ENCODE peak calls at places on chromosome 11, in five cellular contexts. P is activated naive CD8-positive, alpha-beta T cell treated with anti-CD3 and anti-CD28 coated beads, Interleukin-2, amount 50 U/mL, for 24 hours; K is Calu3; V is PC-3; Y is activated naive CD4-positive, alpha-beta T cell treated with anti-CD3 and anti-CD28 coated beads, Interleukin-2, amount 50 U/mL, for 16 hours. T is an unnamed sample.

GRCh38 chr11:17473071-17473744 is 3.4 kb downstream of the ABCC8 start:
- DNase-seq in K (peak), V (peak), Y (no peak), P (no peak), T (no peak)

GRCh38 chr11:76551400-76551799 is 106.6 kb downstream of the EMSY start:
- DNase-seq in K (no peak), P (no peak), V (peak), Y (no peak), T (no peak)

GRCh38 chr11:130068546-130068985 is 1.1 kb upstream of the APLP2 start:
- DNase-seq in K (no peak), V (no peak), P (no peak), Y (no peak), T (no peak)

GRCh38 chr11:19792510-19792909 is 79.9 kb downstream of the NAV2 start:
- DNase-seq in P (no peak), K (no peak), Y (no peak), V (no peak), T (no peak)

GRCh38 chr11:10268746-10269487 is 25.1 kb downstream of the SBF2 start:
- DNase-seq in V (peak), P (no peak), Y (no peak), K (no peak), T (no peak)

GRCh38 chr11:69382131-69383128 is 88.5 kb downstream of the MYEOV start:
- DNase-seq in K (no peak), V (peak), P (no peak), Y (no peak), T (no peak)

GRCh38 chr11:133916790-133917440 is 39.9 kb downstream of the IGSF9B start:
- DNase-seq in V (no peak), P (no peak), Y (no peak), K (no peak), T (no peak)

GRCh38 chr11:108803781-108804180 is 138.9 kb downstream of the DDX10 start:
- DNase-seq in Y (no peak), K (no peak), P (no peak), V (no peak), T (no peak)

GRCh38 chr11:67562951-67563350 is 20.7 kb upstream of the GSTP1 start:
- DNase-seq in K (no peak), V (no peak), P (no peak), Y (no peak), T (no peak)

GRCh38 chr11:131217313-131218297 is 152.8 kb upstream of the NTM start:
- DNase-seq in K (no peak), V (peak), Y (no peak), P (no peak), T (no peak)

GRCh38 chr11:46273511-46274205 is 3.8 kb upstream of the CREB3L1 start:
- DNase-seq in K (peak), V (peak), P (no peak), Y (no peak), T (no peak)

GRCh38 chr11:62337682-62338181 is 484 bp downstream of the ASRGL1 start:
- DNase-seq in Y (no peak), P (peak), V (peak), K (peak), T (no peak)

GRCh38 chr11:91366186-91366585 is 858.4 kb upstream of the FAT3 start:
- DNase-seq in K (no peak), P (no peak), V (no peak), Y (no peak), T (no peak)

GRCh38 chr11:10329935-10330334 is 25.1 kb downstream of the ADM start:
- DNase-seq in K (no peak), P (no peak), V (peak), Y (no peak), T (no peak)

GRCh38 chr11:76469141-76469540 is 24.3 kb downstream of the EMSY start:
- DNase-seq in K (no peak), V (no peak), Y (no peak), P (no peak), T (no peak)

GRCh38 chr11:21949741-21950413 is 243.0 kb upstream of the ANO5 start:
- DNase-seq in Y (no peak), P (no peak), V (peak), K (no peak), T (no peak)

GRCh38 chr11:1792461-1792860 is 28.7 kb upstream of the CTSD start:
- DNase-seq in V (no peak), P (no peak), K (no peak), Y (no peak), T (no peak)

GRCh38 chr11:26720003-26720402 is 1.9 kb downstream of the SLC5A12 start:
- DNase-seq in P (no peak), V (no peak), K (no peak), Y (no peak), T (no peak)

GRCh38 chr11:118415739-118416068 is 14.3 kb downstream of the ATP5MG start:
- DNase-seq in K (peak), V (peak), P (no peak), Y (no peak), T (peak)

GRCh38 chr11:116376547-116376946 is 396.2 kb downstream of the BUD13 start:
- DNase-seq in Y (no peak), K (no peak), P (no peak), V (no peak), T (no peak)

GRCh38 chr11:128828350-128828749 is 38.7 kb downstream of the KCNJ1 start:
- DNase-seq in V (peak), Y (no peak), P (no peak), K (no peak), T (no peak)

GRCh38 chr11:74468521-74469280 is 1.4 kb upstream of the KCNE3 start:
- DNase-seq in P (no peak), Y (no peak), K (no peak), V (no peak), T (no peak)

GRCh38 chr11:13664351-13664750 is 4.1 kb upstream of the FAR1 start:
- DNase-seq in K (no peak), V (no peak), Y (no peak), P (no peak), T (no peak)

GRCh38 chr11:27635567-27636037 is 64.7 kb downstream of the BDNF start:
- DNase-seq in V (no peak), Y (no peak), K (no peak), P (no peak), T (no peak)

GRCh38 chr11:96045622-96046456 is 121.9 kb upstream of the MTMR2 start:
- DNase-seq in P (no peak), Y (no peak), V (no peak), K (no peak), T (no peak)

GRCh38 chr11:112541140-112541901 is 280.7 kb upstream of the PLET1 start:
- DNase-seq in P (no peak), Y (no peak), V (no peak), K (no peak), T (no peak)

GRCh38 chr11:69704508-69705245 is 855 bp upstream of the FGF19 start:
- DNase-seq in Y (no peak), P (peak), K (peak), V (peak), T (no peak)

GRCh38 chr11:70755410-70756158 is 357.3 kb downstream of the CTTN start:
- DNase-seq in P (peak), Y (peak), K (peak), V (peak), T (peak)

GRCh38 chr11:126914941-126915340 is 85.6 kb downstream of the KIRREL3 start:
- DNase-seq in P (no peak), V (no peak), K (no peak), Y (no peak), T (no peak)

GRCh38 chr11:118142081-118142480 is 10.5 kb downstream of the SCN4B start:
- DNase-seq in Y (no peak), P (no peak), K (no peak), V (peak), T (peak)

GRCh38 chr11:1491379-1491778 is 4.8 kb upstream of the MOB2 start:
- DNase-seq in K (no peak), P (no peak), Y (no peak), V (no peak), T (peak)